ENCODE peak calls at places on chromosomes 2 and 18, in ten cellular contexts. O, C, I, T, G, V, Y, E, W and P are unnamed samples.

GRCh38 chr2:191280834-191281756 is 35.9 kb downstream of the MYO1B start:
- DNase-seq in O (no peak), C (no peak), I (no peak), T (no peak), G (no peak), V (no peak), Y (no peak), E (no peak), W (no peak), P (no peak)

GRCh38 chr2:236972491-236973379 is 113.0 kb upstream of the COPS8 start:
- DNase-seq in O (no peak), C (no peak), I (no peak), T (peak; percentile 82), G (peak; percentile 44), V (no peak), Y (no peak), E (peak; percentile 35), W (no peak), P (no peak)

GRCh38 chr2:98823196-98824166 is 92.5 kb upstream of the MGAT4A start:
- DNase-seq in O (no peak), C (no peak), I (no peak), T (no peak), G (no peak), V (no peak), Y (no peak), E (no peak), W (no peak), P (no peak)

GRCh38 chr18:24190590-24190989 is 51.7 kb downstream of the CABYR start:
- DNase-seq in O (no peak), C (no peak), I (no peak), T (no peak), G (no peak), V (no peak), Y (no peak), E (no peak), W (no peak), P (no peak)

GRCh38 chr2:64679673-64680425 is 26.1 kb upstream of the SERTAD2 start:
- DNase-seq in O (no peak), C (no peak), I (peak; percentile 27), T (no peak), G (no peak), V (no peak), Y (no peak), E (peak; percentile 33), W (no peak), P (no peak)

GRCh38 chr2:20135631-20136050 is 84.2 kb upstream of the LAPTM4A start:
- DNase-seq in O (no peak), C (peak; percentile 43), I (peak; percentile 35), T (peak; percentile 64), G (peak; percentile 57), V (peak; percentile 67), Y (peak; percentile 77), E (peak; percentile 73), W (peak; percentile 38), P (peak; percentile 79)

GRCh38 chr2:150482667-150483260 is 4.7 kb downstream of the RND3 start:
- DNase-seq in O (no peak), C (no peak), I (no peak), T (peak; percentile 52), G (no peak), V (no peak), Y (no peak), E (no peak), W (no peak), P (peak; percentile 20)

GRCh38 chr18:36392163-36392887 is 94.8 kb downstream of the FHOD3 start:
- DNase-seq in O (no peak), C (no peak), I (no peak), T (no peak), G (no peak), V (no peak), Y (no peak), E (peak; percentile 80), W (no peak), P (no peak)

GRCh38 chr2:36361396-36361795 is 5.8 kb downstream of the CRIM1 start:
- DNase-seq in O (no peak), C (no peak), I (no peak), T (peak; percentile 68), G (no peak), V (no peak), Y (no peak), E (no peak), W (no peak), P (peak; percentile 15)

GRCh38 chr2:69933839-69934613 is 19.1 kb downstream of the MXD1 start:
- DNase-seq in O (no peak), C (no peak), I (no peak), T (peak; percentile 83), G (peak; percentile 84), V (no peak), Y (peak; percentile 81), E (no peak), W (no peak), P (peak; percentile 77)

GRCh38 chr2:120379916-120380893 is 34.3 kb downstream of the INHBB start:
- DNase-seq in O (no peak), C (no peak), I (no peak), T (peak; percentile 27), G (no peak), V (no peak), Y (no peak), E (no peak), W (no peak), P (no peak)

GRCh38 chr2:235051436-235052260 is 99.8 kb downstream of the SH3BP4 start:
- DNase-seq in O (no peak), C (no peak), I (no peak), T (no peak), G (peak; percentile 60), V (no peak), Y (no peak), E (no peak), W (no peak), P (no peak)

GRCh38 chr2:172039011-172039704 is 39.4 kb downstream of the METAP1D start:
- DNase-seq in O (no peak), C (no peak), I (no peak), T (no peak), G (no peak), V (no peak), Y (no peak), E (no peak), W (no peak), P (no peak)

GRCh38 chr2:110713508-110714362 is 18.6 kb upstream of the ACOXL start:
- DNase-seq in O (no peak), C (no peak), I (peak; percentile 13), T (no peak), G (no peak), V (no peak), Y (no peak), E (peak; percentile 75), W (no peak), P (no peak)

GRCh38 chr2:28004086-28004485 is 113.6 kb downstream of the BABAM2 start:
- DNase-seq in O (no peak), C (peak; percentile 26), I (peak; percentile 7), T (peak; percentile 70), G (peak; percentile 94), V (no peak), Y (peak; percentile 41), E (no peak), W (peak; percentile 20), P (peak; percentile 40)

GRCh38 chr2:234712421-234712935 is 215.6 kb upstream of the ARL4C start:
- DNase-seq in O (no peak), C (no peak), I (no peak), T (no peak), G (no peak), V (no peak), Y (peak; percentile 65), E (no peak), W (no peak), P (no peak)

GRCh38 chr18:45324489-45325111 is 290.7 kb upstream of the SLC14A2 start:
- DNase-seq in O (no peak), C (no peak), I (no peak), T (no peak), G (peak; percentile 55), V (no peak), Y (peak; percentile 34), E (no peak), W (no peak), P (no peak)

GRCh38 chr2:18194161-18194560 is 315.7 kb downstream of the KCNS3 start:
- DNase-seq in O (no peak), C (no peak), I (no peak), T (no peak), G (no peak), V (no peak), Y (no peak), E (no peak), W (no peak), P (no peak)

GRCh38 chr2:240568678-240569522 is 616 bp downstream of the RNPEPL1 start:
- DNase-seq in O (no peak), C (peak; percentile 69), I (peak; percentile 63), T (peak; percentile 57), G (peak; percentile 48), V (peak; percentile 24), Y (peak; percentile 82), E (peak; percentile 46), W (peak; percentile 56), P (peak; percentile 84)

GRCh38 chr18:36249392-36249791 is 48.1 kb upstream of the FHOD3 start:
- DNase-seq in O (no peak), C (no peak), I (no peak), T (no peak), G (no peak), V (no peak), Y (no peak), E (peak; percentile 58), W (no peak), P (no peak)

GRCh38 chr2:82998770-82999169 is 1460.3 kb downstream of the SUCLG1 start:
- DNase-seq in O (no peak), C (no peak), I (no peak), T (no peak), G (no peak), V (no peak), Y (no peak), E (no peak), W (no peak), P (no peak)

GRCh38 chr2:237700583-237701032 is 73.2 kb downstream of the LRRFIP1 start:
- DNase-seq in O (peak; percentile 96), C (peak; percentile 38), I (peak; percentile 83), T (peak; percentile 82), G (peak; percentile 96), V (no peak), Y (no peak), E (no peak), W (peak; percentile 70), P (peak; percentile 78)

GRCh38 chr2:203440671-203441070 is 94.4 kb downstream of the RAPH1 start:
- DNase-seq in O (no peak), C (no peak), I (no peak), T (no peak), G (no peak), V (no peak), Y (no peak), E (no peak), W (no peak), P (no peak)

GRCh38 chr2:152421521-152422367 is 86.8 kb downstream of the FMNL2 start:
- DNase-seq in O (peak; percentile 83), C (no peak), I (no peak), T (peak; percentile 98), G (peak; percentile 98), V (no peak), Y (peak; percentile 70), E (no peak), W (no peak), P (peak; percentile 96)

GRCh38 chr2:16604236-16604635 is 61.4 kb downstream of the CYRIA start:
- DNase-seq in O (no peak), C (no peak), I (no peak), T (no peak), G (no peak), V (no peak), Y (no peak), E (no peak), W (no peak), P (no peak)

GRCh38 chr2:103656558-103656957 is 894.7 kb downstream of the TMEM182 start:
- DNase-seq in O (no peak), C (no peak), I (no peak), T (no peak), G (no peak), V (no peak), Y (no peak), E (no peak), W (no peak), P (no peak)

GRCh38 chr2:38155-38554 is 8.2 kb downstream of the FAM110C start:
- DNase-seq in O (no peak), C (no peak), I (no peak), T (peak; percentile 0), G (no peak), V (no peak), Y (no peak), E (no peak), W (no peak), P (no peak)

GRCh38 chr18:11392292-11392691 is 217.1 kb upstream of the SLC35G4 start:
- DNase-seq in O (no peak), C (no peak), I (no peak), T (no peak), G (peak; percentile 27), V (no peak), Y (no peak), E (no peak), W (no peak), P (peak; percentile 24)